ENCODE peak calls at places on chromosomes 13 and 19, in seven cellular contexts. One of them, this sample, is unnamed.

GRCh38 chr13:79626924-79627323 is 146.0 kb downstream of the NDFIP2 start:
- ATAC-seq in central memory CD8-positive, alpha-beta T cell: no peak
- ATAC-seq in activated CD8-positive, alpha-beta T cell treated with anti-CD3 and anti-CD28 coated beads, Interleukin-2, amount 10 ng/mL, durations not matched to agents 7 days and 5 days: no peak
- ATAC-seq in left lobe of liver: no peak
- ATAC-seq in effector memory CD8-positive, alpha-beta T cell: no peak
- ATAC-seq in left cardiac atrium: no peak
- ATAC-seq in T-cell: no peak
- ATAC-seq in this sample: no peak

GRCh38 chr13:93108111-93108581 is 118.5 kb upstream of the GPC6 start:
- ATAC-seq in central memory CD8-positive, alpha-beta T cell: no peak
- ATAC-seq in activated CD8-positive, alpha-beta T cell treated with anti-CD3 and anti-CD28 coated beads, Interleukin-2, amount 10 ng/mL, durations not matched to agents 7 days and 5 days: no peak
- ATAC-seq in left lobe of liver: no peak
- ATAC-seq in effector memory CD8-positive, alpha-beta T cell: no peak
- ATAC-seq in left cardiac atrium: no peak
- ATAC-seq in T-cell: no peak
- ATAC-seq in this sample: no peak

GRCh38 chr19:36099166-36099785 is 11.7 kb upstream of the OVOL3 start:
- ATAC-seq in central memory CD8-positive, alpha-beta T cell: no peak
- ATAC-seq in activated CD8-positive, alpha-beta T cell treated with anti-CD3 and anti-CD28 coated beads, Interleukin-2, amount 10 ng/mL, durations not matched to agents 7 days and 5 days: no peak
- ATAC-seq in left lobe of liver: no peak
- ATAC-seq in effector memory CD8-positive, alpha-beta T cell: no peak
- ATAC-seq in left cardiac atrium: peak
- ATAC-seq in T-cell: no peak
- ATAC-seq in this sample: no peak

GRCh38 chr19:7602240-7602934 is 6.7 kb downstream of the CAMSAP3 start:
- ATAC-seq in central memory CD8-positive, alpha-beta T cell: no peak
- ATAC-seq in activated CD8-positive, alpha-beta T cell treated with anti-CD3 and anti-CD28 coated beads, Interleukin-2, amount 10 ng/mL, durations not matched to agents 7 days and 5 days: no peak
- ATAC-seq in left lobe of liver: peak
- ATAC-seq in effector memory CD8-positive, alpha-beta T cell: no peak
- ATAC-seq in left cardiac atrium: no peak
- ATAC-seq in T-cell: no peak
- ATAC-seq in this sample: no peak

GRCh38 chr13:113413178-113413897 is 40.0 kb downstream of the ADPRHL1 start:
- ATAC-seq in central memory CD8-positive, alpha-beta T cell: no peak
- ATAC-seq in activated CD8-positive, alpha-beta T cell treated with anti-CD3 and anti-CD28 coated beads, Interleukin-2, amount 10 ng/mL, durations not matched to agents 7 days and 5 days: no peak
- ATAC-seq in left lobe of liver: no peak
- ATAC-seq in effector memory CD8-positive, alpha-beta T cell: no peak
- ATAC-seq in left cardiac atrium: peak
- ATAC-seq in T-cell: no peak
- ATAC-seq in this sample: no peak

GRCh38 chr13:33859691-33860303 is 41.8 kb downstream of the RFC3 start:
- ATAC-seq in central memory CD8-positive, alpha-beta T cell: no peak
- ATAC-seq in activated CD8-positive, alpha-beta T cell treated with anti-CD3 and anti-CD28 coated beads, Interleukin-2, amount 10 ng/mL, durations not matched to agents 7 days and 5 days: no peak
- ATAC-seq in left lobe of liver: no peak
- ATAC-seq in effector memory CD8-positive, alpha-beta T cell: no peak
- ATAC-seq in left cardiac atrium: no peak
- ATAC-seq in T-cell: no peak
- ATAC-seq in this sample: no peak

GRCh38 chr13:39699274-39699673 is 43.8 kb downstream of the COG6 start:
- ATAC-seq in central memory CD8-positive, alpha-beta T cell: no peak
- ATAC-seq in activated CD8-positive, alpha-beta T cell treated with anti-CD3 and anti-CD28 coated beads, Interleukin-2, amount 10 ng/mL, durations not matched to agents 7 days and 5 days: no peak
- ATAC-seq in left lobe of liver: peak
- ATAC-seq in effector memory CD8-positive, alpha-beta T cell: no peak
- ATAC-seq in left cardiac atrium: no peak
- ATAC-seq in T-cell: no peak
- ATAC-seq in this sample: no peak

GRCh38 chr19:917323-918151 is at the start of gene KISS1R:
- ATAC-seq in central memory CD8-positive, alpha-beta T cell: no peak
- ATAC-seq in activated CD8-positive, alpha-beta T cell treated with anti-CD3 and anti-CD28 coated beads, Interleukin-2, amount 10 ng/mL, durations not matched to agents 7 days and 5 days: peak
- ATAC-seq in left lobe of liver: peak
- ATAC-seq in effector memory CD8-positive, alpha-beta T cell: peak
- ATAC-seq in left cardiac atrium: no peak
- ATAC-seq in T-cell: no peak
- ATAC-seq in this sample: peak

GRCh38 chr19:44007473-44007872 is 4.7 kb downstream of the ZNF230 start:
- ATAC-seq in central memory CD8-positive, alpha-beta T cell: no peak
- ATAC-seq in activated CD8-positive, alpha-beta T cell treated with anti-CD3 and anti-CD28 coated beads, Interleukin-2, amount 10 ng/mL, durations not matched to agents 7 days and 5 days: no peak
- ATAC-seq in left lobe of liver: no peak
- ATAC-seq in effector memory CD8-positive, alpha-beta T cell: no peak
- ATAC-seq in left cardiac atrium: no peak
- ATAC-seq in T-cell: no peak
- ATAC-seq in this sample: no peak

GRCh38 chr19:9054768-9055167 is 32.1 kb upstream of the OR1M1 start:
- ATAC-seq in central memory CD8-positive, alpha-beta T cell: no peak
- ATAC-seq in activated CD8-positive, alpha-beta T cell treated with anti-CD3 and anti-CD28 coated beads, Interleukin-2, amount 10 ng/mL, durations not matched to agents 7 days and 5 days: no peak
- ATAC-seq in left lobe of liver: no peak
- ATAC-seq in effector memory CD8-positive, alpha-beta T cell: no peak
- ATAC-seq in left cardiac atrium: no peak
- ATAC-seq in T-cell: no peak
- ATAC-seq in this sample: no peak

GRCh38 chr13:77774181-77774580 is 76.7 kb downstream of the SLAIN1 start:
- ATAC-seq in central memory CD8-positive, alpha-beta T cell: no peak
- ATAC-seq in activated CD8-positive, alpha-beta T cell treated with anti-CD3 and anti-CD28 coated beads, Interleukin-2, amount 10 ng/mL, durations not matched to agents 7 days and 5 days: no peak
- ATAC-seq in left lobe of liver: no peak
- ATAC-seq in effector memory CD8-positive, alpha-beta T cell: no peak
- ATAC-seq in left cardiac atrium: no peak
- ATAC-seq in T-cell: no peak
- ATAC-seq in this sample: no peak

GRCh38 chr13:113970810-113971470 is 2.9 kb downstream of the C13orf46 start:
- ATAC-seq in central memory CD8-positive, alpha-beta T cell: no peak
- ATAC-seq in activated CD8-positive, alpha-beta T cell treated with anti-CD3 and anti-CD28 coated beads, Interleukin-2, amount 10 ng/mL, durations not matched to agents 7 days and 5 days: no peak
- ATAC-seq in left lobe of liver: peak
- ATAC-seq in effector memory CD8-positive, alpha-beta T cell: no peak
- ATAC-seq in left cardiac atrium: peak
- ATAC-seq in T-cell: no peak
- ATAC-seq in this sample: no peak

GRCh38 chr19:38429055-38429810 is 3.2 kb upstream of the RASGRP4 start:
- ATAC-seq in central memory CD8-positive, alpha-beta T cell: no peak
- ATAC-seq in activated CD8-positive, alpha-beta T cell treated with anti-CD3 and anti-CD28 coated beads, Interleukin-2, amount 10 ng/mL, durations not matched to agents 7 days and 5 days: peak
- ATAC-seq in left lobe of liver: no peak
- ATAC-seq in effector memory CD8-positive, alpha-beta T cell: no peak
- ATAC-seq in left cardiac atrium: no peak
- ATAC-seq in T-cell: no peak
- ATAC-seq in this sample: peak

GRCh38 chr19:18672044-18672451 is 11.4 kb upstream of the CRTC1 start:
- ATAC-seq in central memory CD8-positive, alpha-beta T cell: no peak
- ATAC-seq in activated CD8-positive, alpha-beta T cell treated with anti-CD3 and anti-CD28 coated beads, Interleukin-2, amount 10 ng/mL, durations not matched to agents 7 days and 5 days: no peak
- ATAC-seq in left lobe of liver: no peak
- ATAC-seq in effector memory CD8-positive, alpha-beta T cell: no peak
- ATAC-seq in left cardiac atrium: peak
- ATAC-seq in T-cell: no peak
- ATAC-seq in this sample: no peak

GRCh38 chr19:47540748-47541147 is 25.9 kb upstream of the NAPA start:
- ATAC-seq in central memory CD8-positive, alpha-beta T cell: no peak
- ATAC-seq in activated CD8-positive, alpha-beta T cell treated with anti-CD3 and anti-CD28 coated beads, Interleukin-2, amount 10 ng/mL, durations not matched to agents 7 days and 5 days: no peak
- ATAC-seq in left lobe of liver: no peak
- ATAC-seq in effector memory CD8-positive, alpha-beta T cell: no peak
- ATAC-seq in left cardiac atrium: no peak
- ATAC-seq in T-cell: no peak
- ATAC-seq in this sample: no peak

GRCh38 chr13:29589234-29589633 is 6.3 kb downstream of the SLC7A1 start:
- ATAC-seq in central memory CD8-positive, alpha-beta T cell: no peak
- ATAC-seq in activated CD8-positive, alpha-beta T cell treated with anti-CD3 and anti-CD28 coated beads, Interleukin-2, amount 10 ng/mL, durations not matched to agents 7 days and 5 days: no peak
- ATAC-seq in left lobe of liver: no peak
- ATAC-seq in effector memory CD8-positive, alpha-beta T cell: no peak
- ATAC-seq in left cardiac atrium: no peak
- ATAC-seq in T-cell: no peak
- ATAC-seq in this sample: no peak

GRCh38 chr13:36358352-36358751 is 12.2 kb upstream of the SPART start:
- ATAC-seq in central memory CD8-positive, alpha-beta T cell: no peak
- ATAC-seq in activated CD8-positive, alpha-beta T cell treated with anti-CD3 and anti-CD28 coated beads, Interleukin-2, amount 10 ng/mL, durations not matched to agents 7 days and 5 days: no peak
- ATAC-seq in left lobe of liver: no peak
- ATAC-seq in effector memory CD8-positive, alpha-beta T cell: no peak
- ATAC-seq in left cardiac atrium: no peak
- ATAC-seq in T-cell: no peak
- ATAC-seq in this sample: no peak

GRCh38 chr19:1132625-1133383 is 29.0 kb downstream of the GPX4 start:
- ATAC-seq in central memory CD8-positive, alpha-beta T cell: peak
- ATAC-seq in activated CD8-positive, alpha-beta T cell treated with anti-CD3 and anti-CD28 coated beads, Interleukin-2, amount 10 ng/mL, durations not matched to agents 7 days and 5 days: peak
- ATAC-seq in left lobe of liver: peak
- ATAC-seq in effector memory CD8-positive, alpha-beta T cell: peak
- ATAC-seq in left cardiac atrium: peak
- ATAC-seq in T-cell: no peak
- ATAC-seq in this sample: no peak

GRCh38 chr13:79547211-79547610 is 66.3 kb downstream of the NDFIP2 start:
- ATAC-seq in central memory CD8-positive, alpha-beta T cell: no peak
- ATAC-seq in activated CD8-positive, alpha-beta T cell treated with anti-CD3 and anti-CD28 coated beads, Interleukin-2, amount 10 ng/mL, durations not matched to agents 7 days and 5 days: no peak
- ATAC-seq in left lobe of liver: peak
- ATAC-seq in effector memory CD8-positive, alpha-beta T cell: no peak
- ATAC-seq in left cardiac atrium: no peak
- ATAC-seq in T-cell: no peak
- ATAC-seq in this sample: no peak

GRCh38 chr13:65112123-65113075 is 2117.7 kb downstream of the PCDH9 start:
- ATAC-seq in central memory CD8-positive, alpha-beta T cell: no peak
- ATAC-seq in activated CD8-positive, alpha-beta T cell treated with anti-CD3 and anti-CD28 coated beads, Interleukin-2, amount 10 ng/mL, durations not matched to agents 7 days and 5 days: no peak
- ATAC-seq in left lobe of liver: no peak
- ATAC-seq in effector memory CD8-positive, alpha-beta T cell: no peak
- ATAC-seq in left cardiac atrium: no peak
- ATAC-seq in T-cell: no peak
- ATAC-seq in this sample: no peak

GRCh38 chr13:60627071-60627686 is 230.2 kb downstream of the TDRD3 start:
- ATAC-seq in central memory CD8-positive, alpha-beta T cell: no peak
- ATAC-seq in activated CD8-positive, alpha-beta T cell treated with anti-CD3 and anti-CD28 coated beads, Interleukin-2, amount 10 ng/mL, durations not matched to agents 7 days and 5 days: no peak
- ATAC-seq in left lobe of liver: peak
- ATAC-seq in effector memory CD8-positive, alpha-beta T cell: no peak
- ATAC-seq in left cardiac atrium: peak
- ATAC-seq in T-cell: no peak
- ATAC-seq in this sample: no peak

This sample was measured in activated CD4-positive, CD25-positive, alpha-beta regulatory T cell treated with anti-CD3 and anti-CD28 coated beads, Interleukin-2, amount 50 U/mL, for 24 hours.